ENCODE peak calls at places on chromosomes 6 and 20, in five cellular contexts. T is GM12878, I is GM12892, A is K562, W is HepG2. D is an unnamed sample.

GRCh38 chr20:47241345-47241781 is 115.1 kb downstream of the ZMYND8 start:
- DNase-seq in T (no peak), I (no peak), A (no peak), W (no peak), D (no peak)

GRCh38 chr20:21202284-21202683 is 76.4 kb downstream of the KIZ start:
- DNase-seq in T (no peak), I (no peak), A (no peak), W (peak), D (no peak)

GRCh38 chr6:105226598-105227291 is 46.9 kb upstream of the POPDC3 start:
- DNase-seq in T (no peak), I (no peak), A (no peak), W (no peak), D (no peak)

GRCh38 chr20:2210646-2211556 is 84.9 kb upstream of the TGM3 start:
- DNase-seq in T (no peak), I (no peak), A (no peak), W (no peak), D (no peak)

GRCh38 chr6:161162722-161163121 is 111.1 kb downstream of the AGPAT4 start:
- DNase-seq in T (no peak), I (no peak), A (no peak), W (no peak), D (no peak)

GRCh38 chr6:90297866-90298381 is 1.3 kb upstream of the BACH2 start:
- DNase-seq in T (no peak), I (no peak), A (no peak), W (no peak), D (no peak)

GRCh38 chr20:36575066-36575743 is 1.8 kb downstream of the TGIF2 start:
- DNase-seq in T (no peak), I (peak), A (peak), W (peak), D (no peak)

GRCh38 chr6:37092851-37093727 is 76.9 kb upstream of the PIM1 start:
- DNase-seq in T (no peak), I (no peak), A (no peak), W (no peak), D (no peak)

GRCh38 chr20:49529470-49529869 is 38.5 kb downstream of the PTGIS start:
- DNase-seq in T (no peak), I (no peak), A (no peak), W (no peak), D (no peak)

GRCh38 chr20:45012682-45013302 is 46.5 kb downstream of the STK4 start:
- DNase-seq in T (no peak), I (no peak), A (no peak), W (no peak), D (no peak)

GRCh38 chr20:49646528-49646927 is 67.2 kb downstream of the B4GALT5 start:
- DNase-seq in T (no peak), I (no peak), A (no peak), W (no peak), D (no peak)

GRCh38 chr6:142444388-142444787 is 142.6 kb downstream of the ADGRG6 start:
- DNase-seq in T (no peak), I (no peak), A (no peak), W (no peak), D (no peak)

GRCh38 chr6:57421503-57421902 is 104.1 kb downstream of the PRIM2 start:
- DNase-seq in T (peak), I (no peak), A (no peak), W (no peak), D (no peak)

GRCh38 chr6:116557863-116558262 is 4.3 kb downstream of the CALHM4 start:
- DNase-seq in T (no peak), I (no peak), A (no peak), W (peak), D (no peak)

GRCh38 chr6:167707686-167708500 is 118.8 kb upstream of the AFDN start:
- DNase-seq in T (no peak), I (no peak), A (no peak), W (no peak), D (no peak)

GRCh38 chr20:1463971-1464570 is 2.6 kb downstream of the NSFL1C start:
- DNase-seq in T (no peak), I (no peak), A (no peak), W (no peak), D (no peak)

GRCh38 chr6:161215193-161215592 is 58.7 kb downstream of the AGPAT4 start:
- DNase-seq in T (no peak), I (no peak), A (no peak), W (peak), D (no peak)

GRCh38 chr6:110331816-110332215 is 26.3 kb downstream of the METTL24 start:
- DNase-seq in T (no peak), I (no peak), A (no peak), W (no peak), D (no peak)

GRCh38 chr20:44566018-44566417 is 16.4 kb upstream of the PKIG start:
- DNase-seq in T (no peak), I (no peak), A (no peak), W (no peak), D (no peak)

GRCh38 chr6:7148100-7148822 is 40.5 kb downstream of the RREB1 start:
- DNase-seq in T (no peak), I (no peak), A (no peak), W (no peak), D (no peak)

GRCh38 chr6:68575765-68576439 is 59.2 kb upstream of the ADGRB3 start:
- DNase-seq in T (no peak), I (no peak), A (no peak), W (no peak), D (no peak)

GRCh38 chr6:14192186-14192788 is 74.7 kb downstream of the CD83 start:
- DNase-seq in T (no peak), I (no peak), A (no peak), W (no peak), D (no peak)

GRCh38 chr20:48761023-48761785 is 66.6 kb downstream of the PREX1 start:
- DNase-seq in T (no peak), I (no peak), A (no peak), W (no peak), D (no peak)

GRCh38 chr6:141580988-141581387 is 551.7 kb upstream of the GJE1 start:
- DNase-seq in T (no peak), I (no peak), A (no peak), W (no peak), D (no peak)

GRCh38 chr20:20083796-20084195 is 31.5 kb downstream of the CFAP61 start:
- DNase-seq in T (peak), I (no peak), A (peak), W (peak), D (no peak)

GRCh38 chr6:30260036-30260504 is 46.9 kb upstream of the TRIM26 start:
- DNase-seq in T (no peak), I (no peak), A (no peak), W (no peak), D (peak)

GRCh38 chr20:675453-676314 is at the start of gene SCRT2:
- DNase-seq in T (no peak), I (peak), A (peak), W (peak), D (peak)

GRCh38 chr6:55758156-55758942 is 117.0 kb downstream of the BMP5 start:
- DNase-seq in T (no peak), I (no peak), A (no peak), W (peak), D (no peak)

GRCh38 chr6:148682252-148682651 is 64.6 kb upstream of the UST start:
- DNase-seq in T (no peak), I (no peak), A (no peak), W (no peak), D (no peak)
- TF ChIP-seq POLR2A in T (no peak), I (no peak), A (no peak), W (no peak), D (no peak)

GRCh38 chr6:106740287-106740686 is 110.9 kb downstream of the QRSL1 start:
- DNase-seq in T (no peak), I (no peak), A (no peak), W (no peak), D (no peak)
- TF ChIP-seq TAF1 in T (no peak), I (no peak), A (no peak), W (no peak), D (no peak)

GRCh38 chr6:166556871-166557322 is 29.6 kb downstream of the RAMACL start:
- DNase-seq in T (no peak), I (no peak), A (no peak), W (no peak), D (no peak)
- TF ChIP-seq POLR2A in T (no peak), I (no peak), A (no peak), W (no peak), D (no peak)

DNA sequence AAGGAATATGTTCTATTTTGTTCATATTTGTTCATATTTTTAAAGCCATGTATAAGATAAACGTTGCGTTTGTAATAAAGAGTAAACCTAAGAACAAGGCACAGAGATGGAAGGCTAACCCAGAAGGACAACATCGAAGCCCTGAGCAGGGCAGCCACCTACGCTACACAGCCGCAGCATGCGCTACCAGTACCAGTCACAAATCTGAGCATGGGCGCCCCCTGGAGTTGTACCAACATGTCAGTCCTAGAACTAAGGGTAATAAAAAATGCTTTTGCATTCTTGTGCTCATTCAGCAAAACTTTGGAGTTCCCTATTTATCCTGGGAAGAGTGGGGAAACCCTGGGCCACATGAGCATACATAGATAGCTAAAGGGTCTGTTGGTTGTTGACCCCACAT is 70.6 kb downstream of the PLEKHG1 start:
- DNase-seq in T (no peak), I (no peak), A (no peak), W (no peak), D (no peak)
- TF ChIP-seq TAF1 in T (no peak), I (no peak), A (no peak), W (no peak), D (no peak)

GRCh38 chr6:12011276-12012112 is 618 bp upstream of the HIVEP1 start:
- DNase-seq in T (peak), I (peak), A (peak), W (peak), D (peak)
- TF ChIP-seq POLR2A in T (peak), I (peak), A (no peak), W (peak), D (peak)

GRCh38 chr20:14361509-14362179 is 24.2 kb upstream of the FLRT3 start:
- DNase-seq in T (no peak), I (no peak), A (no peak), W (no peak), D (no peak)
- TF ChIP-seq TAF1 in T (no peak), I (no peak), A (no peak), W (no peak), D (no peak)

GRCh38 chr20:38957915-38958485 is 4.1 kb upstream of the DHX35 start:
- DNase-seq in T (no peak), I (no peak), A (no peak), W (no peak), D (no peak)
- TF ChIP-seq POLR2A in T (no peak), I (no peak), A (no peak), W (no peak), D (no peak)

DNA sequence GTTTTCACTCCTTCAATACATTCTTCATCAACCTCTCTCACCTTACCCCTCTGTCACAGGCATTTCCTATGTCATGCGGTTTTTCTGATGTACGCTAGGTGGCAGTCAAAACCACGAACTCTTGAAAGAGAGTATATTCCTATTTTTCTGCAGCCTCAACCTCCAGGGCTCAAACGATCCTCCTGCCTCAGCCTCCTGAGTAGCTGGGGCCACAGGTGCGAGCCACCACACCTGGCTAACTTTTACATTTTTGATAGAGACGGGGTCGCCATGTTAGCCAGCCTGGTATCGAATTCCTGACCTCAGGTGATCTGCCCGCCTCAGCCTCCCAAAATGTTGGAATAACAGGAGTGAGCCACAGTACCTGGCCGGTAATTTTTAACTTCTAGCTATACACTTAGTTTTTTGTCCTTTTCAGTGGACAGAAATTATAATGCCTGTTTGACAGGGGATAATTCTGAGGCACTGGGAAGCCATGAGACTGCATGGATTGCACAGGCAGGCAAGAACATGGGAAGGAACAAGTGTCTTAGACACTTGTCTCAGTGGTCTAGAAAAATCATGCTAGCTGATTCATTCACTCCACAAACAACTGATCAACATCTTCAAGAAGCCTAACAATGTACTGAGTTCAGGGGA is 22.5 kb upstream of the HFE start:
- DNase-seq in T (no peak), I (no peak), A (peak), W (peak), D (no peak)
- TF ChIP-seq TAF1 in T (no peak), I (no peak), A (no peak), W (no peak), D (no peak)

GRCh38 chr6:35727935-35728662 is 8.7 kb upstream of the ARMC12 start:
- DNase-seq in T (no peak), I (peak), A (peak), W (peak), D (peak)
- TF ChIP-seq POLR2A in T (peak), I (no peak), A (peak), W (no peak), D (no peak)

DNA sequence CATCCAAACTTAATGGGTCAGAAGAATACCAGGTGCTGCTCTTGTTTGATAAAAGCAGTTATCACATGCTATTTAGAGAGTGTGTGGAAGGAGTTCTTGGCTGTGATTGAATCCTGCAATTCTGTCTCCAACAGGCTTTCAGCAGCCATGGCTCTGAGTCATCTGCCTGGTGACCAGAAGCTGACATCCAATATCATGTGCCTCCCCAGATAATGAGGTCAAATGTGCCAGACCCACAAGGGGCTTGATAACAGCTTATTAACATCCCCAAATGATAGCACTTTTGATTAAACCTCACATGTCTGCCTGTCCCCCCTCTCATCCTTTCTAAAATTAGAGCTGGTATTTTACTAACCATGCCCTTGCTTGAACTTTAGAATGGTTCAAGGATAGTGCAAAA is 175.7 kb upstream of the PLN start:
- DNase-seq in T (no peak), I (no peak), A (no peak), W (no peak), D (no peak)
- TF ChIP-seq TAF1 in T (no peak), I (no peak), A (no peak), W (no peak), D (no peak)